ENCODE peak calls at places on chromosomes 1 and 21, in five cellular contexts. M, Z, D, G and O are unnamed samples.

GRCh38 chr1:211635602-211636205 is 39.7 kb downstream of the NEK2 start:
- DNase-seq in M (no peak), Z (no peak), D (no peak), G (no peak), O (no peak)

GRCh38 chr1:51941528-51941927 is 49.0 kb downstream of the RAB3B start:
- DNase-seq in M (no peak), Z (no peak), D (no peak), G (no peak), O (no peak)

GRCh38 chr21:32135401-32136363 is 143.2 kb downstream of the MIS18A start:
- DNase-seq in M (no peak), Z (no peak), D (no peak), G (no peak), O (no peak)

GRCh38 chr1:237792149-237792548 is 98.6 kb downstream of the ZP4 start:
- DNase-seq in M (no peak), Z (no peak), D (no peak), G (no peak), O (no peak)

GRCh38 chr1:3038571-3039181 is 17.4 kb downstream of the ACTRT2 start:
- DNase-seq in M (no peak), Z (no peak), D (no peak), G (no peak), O (no peak)

GRCh38 chr1:57623039-57623790 is 199.4 kb upstream of the DAB1 start:
- DNase-seq in M (peak), Z (no peak), D (no peak), G (peak), O (no peak)

GRCh38 chr1:234979316-234980223 is 149.1 kb downstream of the TOMM20 start:
- DNase-seq in M (peak), Z (no peak), D (no peak), G (no peak), O (no peak)

GRCh38 chr1:110829955-110830553 is 42.9 kb upstream of the CD53 start:
- DNase-seq in M (no peak), Z (no peak), D (peak), G (peak), O (peak)

GRCh38 chr1:244010191-244010590 is 40.9 kb upstream of the ZBTB18 start:
- DNase-seq in M (no peak), Z (no peak), D (no peak), G (no peak), O (no peak)

GRCh38 chr1:6447818-6448748 is 17.9 kb downstream of the TNFRSF25 start:
- DNase-seq in M (no peak), Z (no peak), D (peak), G (no peak), O (no peak)

GRCh38 chr1:213970193-213970592 is 17.6 kb upstream of the PROX1 start:
- DNase-seq in M (no peak), Z (no peak), D (no peak), G (no peak), O (no peak)

GRCh38 chr1:228165372-228166169 is at the start of gene IBA57:
- DNase-seq in M (peak), Z (peak), D (peak), G (peak), O (peak)

GRCh38 chr1:31753623-31754349 is 10.4 kb downstream of the ADGRB2 start:
- DNase-seq in M (peak), Z (no peak), D (peak), G (no peak), O (no peak)

GRCh38 chr1:29453502-29454240 is 217.3 kb downstream of the PTPRU start:
- DNase-seq in M (no peak), Z (no peak), D (peak), G (peak), O (peak)

GRCh38 chr1:22641906-22642636 is 1.4 kb upstream of the C1QC start:
- DNase-seq in M (peak), Z (peak), D (peak), G (peak), O (no peak)

GRCh38 chr21:27693376-27693775 is 726.5 kb upstream of the ADAMTS5 start:
- DNase-seq in M (no peak), Z (no peak), D (no peak), G (no peak), O (no peak)

GRCh38 chr1:54567961-54568360 is 19.9 kb downstream of the ACOT11 start:
- DNase-seq in M (no peak), Z (no peak), D (no peak), G (no peak), O (no peak)

GRCh38 chr1:113901171-113901570 is 3.4 kb downstream of the AP4B1 start:
- DNase-seq in M (no peak), Z (no peak), D (no peak), G (no peak), O (no peak)

GRCh38 chr1:172004671-172005070 is 163.4 kb downstream of the DNM3 start:
- DNase-seq in M (no peak), Z (no peak), D (no peak), G (no peak), O (no peak)

GRCh38 chr1:180084867-180085266 is 69.8 kb upstream of the QSOX1 start:
- DNase-seq in M (no peak), Z (no peak), D (no peak), G (no peak), O (no peak)

GRCh38 chr1:116769561-116769977 is 15.3 kb downstream of the CD2 start:
- DNase-seq in M (no peak), Z (no peak), D (no peak), G (no peak), O (no peak)

GRCh38 chr21:45119812-45120211 is 45.4 kb downstream of the ADARB1 start:
- DNase-seq in M (no peak), Z (no peak), D (no peak), G (no peak), O (no peak)

GRCh38 chr1:7886346-7886745 is 33.5 kb upstream of the UTS2 start:
- DNase-seq in M (no peak), Z (no peak), D (no peak), G (peak), O (no peak)

GRCh38 chr1:40059292-40059959 is 18.9 kb downstream of the CAP1 start:
- DNase-seq in M (no peak), Z (no peak), D (no peak), G (peak), O (peak)

GRCh38 chr1:40057310-40058030 is 16.9 kb downstream of the CAP1 start:
- DNase-seq in M (no peak), Z (no peak), D (no peak), G (no peak), O (no peak)

GRCh38 chr1:40058097-40058452 is 17.5 kb downstream of the CAP1 start:
- DNase-seq in M (no peak), Z (no peak), D (no peak), G (no peak), O (no peak)

GRCh38 chr1:40059960-40060337 is 19.4 kb downstream of the CAP1 start:
- DNase-seq in M (no peak), Z (no peak), D (no peak), G (peak), O (no peak)

DNA sequence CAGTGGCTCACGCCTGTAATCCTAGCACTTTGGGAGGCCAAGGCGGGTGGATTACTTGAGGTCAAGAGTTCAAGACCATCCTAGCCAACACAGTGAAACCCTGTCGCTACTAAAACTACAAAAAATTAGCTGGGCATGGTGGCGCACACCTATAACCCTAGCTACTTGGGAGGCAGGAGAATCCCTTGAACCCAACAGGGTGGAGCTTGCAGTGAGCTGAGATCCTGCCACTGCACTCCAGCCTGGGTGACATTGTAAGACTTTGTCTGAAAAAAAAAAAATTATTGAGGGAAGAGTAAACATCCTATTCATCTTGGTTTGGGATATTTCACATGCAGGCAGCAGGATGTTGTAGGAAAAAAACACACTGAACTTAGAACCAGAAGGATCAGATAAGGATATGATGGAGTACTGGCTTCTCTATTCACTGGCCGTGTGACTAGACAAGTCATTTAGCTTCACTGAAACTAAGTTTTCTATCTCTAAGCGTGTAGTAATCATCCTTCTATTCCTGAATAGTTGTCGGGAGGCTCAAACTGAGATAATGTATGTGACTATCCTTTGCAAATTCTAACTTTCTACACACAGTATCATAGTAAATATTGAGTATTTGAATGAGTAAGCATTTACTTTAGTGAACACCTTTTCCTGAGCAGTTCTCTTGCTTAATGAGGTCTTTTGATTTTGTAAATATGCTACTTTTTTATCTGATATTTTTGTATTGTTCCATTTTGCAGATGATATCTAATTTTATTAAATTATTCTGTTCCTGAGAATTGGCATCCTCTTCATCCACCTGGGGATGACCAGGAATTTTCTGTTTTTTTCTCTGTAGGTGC is 18.1 kb downstream of the CAP1 start:
- DNase-seq in M (peak), Z (no peak), D (no peak), G (no peak), O (no peak)
- H3K4me3 ChIP-seq in M (no peak), Z (no peak), D (no peak), G (no peak), O (no peak)

GRCh38 chr1:33001282-33001681 is 35.4 kb downstream of the AK2 start:
- DNase-seq in M (no peak), Z (no peak), D (no peak), G (no peak), O (no peak)
- TF ChIP-seq CTCF in M (no peak), Z (peak), D (no peak), G (peak), O (peak)

GRCh38 chr1:229440821-229441537 is 7.1 kb upstream of the ACTA1 start:
- DNase-seq in M (no peak), Z (no peak), D (no peak), G (no peak), O (no peak)
- H3K4me3 ChIP-seq in M (no peak), Z (no peak), D (no peak), G (no peak), O (no peak)

DNA sequence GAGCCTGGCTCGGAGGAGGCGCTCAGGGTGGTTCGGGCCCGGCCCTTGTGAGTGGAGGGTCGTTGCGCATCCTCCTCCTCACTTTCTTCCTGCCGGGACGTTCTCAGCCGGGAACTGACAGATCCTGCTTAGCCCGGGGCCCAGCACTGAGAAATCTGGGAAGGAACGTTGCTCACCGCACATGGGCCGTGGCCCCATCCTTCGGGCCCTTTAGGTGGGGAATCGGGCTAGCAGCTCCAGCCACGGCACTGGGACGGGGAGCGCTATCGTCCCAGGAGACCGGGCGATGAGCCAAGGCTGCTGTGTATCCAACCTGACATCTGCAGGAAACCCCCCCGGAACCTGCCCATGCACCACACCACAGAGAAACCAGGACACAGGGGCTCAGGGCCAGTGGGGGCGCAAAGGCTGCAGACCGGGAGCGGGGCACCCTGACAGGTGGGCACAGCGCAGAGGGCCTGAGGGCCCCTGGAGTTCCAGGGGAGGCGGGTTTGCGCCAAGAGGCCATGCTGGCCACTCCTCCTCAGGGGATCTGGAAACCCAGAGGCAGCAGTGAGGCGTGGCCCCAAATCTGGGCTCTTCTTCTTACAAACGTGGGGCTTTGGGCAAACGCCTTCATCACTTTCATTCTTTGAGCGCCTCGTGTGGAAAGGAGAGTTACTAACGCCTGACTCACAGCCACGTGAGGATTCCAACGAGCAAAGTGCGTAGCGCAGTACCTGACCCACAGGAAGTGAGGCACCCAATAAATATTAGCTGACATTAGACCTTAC is at the start of gene SH2D5:
- DNase-seq in M (peak), Z (peak), D (peak), G (peak), O (no peak)
- TF ChIP-seq CTCF in M (peak), Z (no peak), D (peak), G (peak), O (no peak)

GRCh38 chr1:47021070-47021469 is 2.4 kb upstream of the CYP4X1 start:
- DNase-seq in M (no peak), Z (no peak), D (no peak), G (no peak), O (no peak)

GRCh38 chr1:47030170-47030805 is 6.8 kb downstream of the CYP4X1 start:
- DNase-seq in M (no peak), Z (no peak), D (no peak), G (no peak), O (no peak)

GRCh38 chr1:47023268-47024137 is at the start of gene CYP4X1:
- DNase-seq in M (no peak), Z (no peak), D (peak), G (no peak), O (no peak)

DNA sequence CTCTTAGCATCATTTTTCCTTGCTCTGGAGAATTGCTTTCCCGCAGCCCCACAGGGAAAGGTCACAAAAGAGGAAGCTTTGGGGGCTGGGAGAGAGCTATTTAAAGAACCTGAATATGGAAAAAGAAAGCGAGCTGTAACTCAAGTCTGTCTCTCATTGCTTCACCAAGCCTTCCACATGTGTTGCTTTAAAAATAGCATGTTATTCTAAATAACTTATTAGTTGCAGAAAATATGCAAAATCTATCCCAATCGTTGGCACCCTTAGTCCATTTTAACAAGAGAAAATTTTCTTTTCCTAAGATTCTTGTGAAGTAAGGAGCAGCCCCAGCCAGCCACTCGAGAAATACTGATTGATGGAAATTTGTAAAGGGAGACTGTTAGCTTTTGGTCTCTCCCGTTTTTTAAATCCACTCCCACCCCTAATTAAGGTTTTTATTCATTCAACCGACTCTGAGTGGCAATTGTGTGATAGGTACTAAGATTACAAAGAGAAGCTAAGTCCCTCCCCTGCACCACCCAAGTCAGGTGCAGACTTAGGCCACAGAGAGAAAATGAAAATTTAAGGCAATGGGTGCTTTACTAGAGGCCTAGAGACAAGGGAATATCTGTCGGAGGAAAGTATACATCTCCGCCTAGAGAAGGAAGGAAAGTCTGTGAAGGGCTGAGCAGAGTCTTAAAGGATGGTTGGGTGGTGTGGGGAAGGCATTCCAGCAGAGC is 828 bp downstream of the CYP4X1 start:
- DNase-seq in M (no peak), Z (no peak), D (no peak), G (no peak), O (no peak)
- H3K4me3 ChIP-seq in M (no peak), Z (peak), D (peak), G (no peak), O (no peak)

GRCh38 chr1:44677201-44677520 is 2.6 kb downstream of the ARMH1 start:
- DNase-seq in M (peak), Z (no peak), D (no peak), G (peak), O (no peak)
- TF ChIP-seq CTCF in M (peak), Z (peak), D (peak), G (peak), O (peak)